ENCODE peak calls at places on chromosomes 5 and 9, in ten cellular contexts. V is kidney, X is Peyer's patch, S is WERI-Rb-1, T is pancreas, A is AG04450, H is tibial artery, N is suprapubic skin, W is adrenal gland, R is neural progenitor cell. Z is an unnamed sample.

GRCh38 chr5:31328031-31328430 is 134.5 kb downstream of the CDH6 start:
- DNase-seq in V (no peak), X (no peak), S (no peak), T (no peak), A (no peak), H (no peak), N (no peak), W (no peak), R (no peak), Z (no peak)

GRCh38 chr5:111142932-111143331 is 50.8 kb downstream of the WDR36 start:
- DNase-seq in V (no peak), X (no peak), S (no peak), T (no peak), A (no peak), H (no peak), N (no peak), W (no peak), R (no peak), Z (no peak)

GRCh38 chr9:20722221-20722620 is 38.2 kb downstream of the FOCAD start:
- DNase-seq in V (no peak), X (no peak), S (no peak), T (no peak), A (no peak), H (no peak), N (no peak), W (no peak), R (no peak), Z (no peak)

GRCh38 chr9:4137234-4137633 is 162.6 kb downstream of the GLIS3 start:
- DNase-seq in V (no peak), X (no peak), S (no peak), T (no peak), A (peak; percentile 88), H (no peak), N (no peak), W (no peak), R (no peak), Z (no peak)

GRCh38 chr9:11269036-11269435 is 656.2 kb upstream of the PTPRD start:
- DNase-seq in V (no peak), X (no peak), S (no peak), T (no peak), A (no peak), H (no peak), N (no peak), W (no peak), R (peak; percentile 31), Z (no peak)

GRCh38 chr5:50888754-50889153 is 222.3 kb downstream of the PARP8 start:
- DNase-seq in V (no peak), X (no peak), S (no peak), T (no peak), A (no peak), H (no peak), N (no peak), W (no peak), R (no peak), Z (no peak)

GRCh38 chr9:27487927-27488326 is 36.2 kb upstream of the IFNK start:
- DNase-seq in V (no peak), X (no peak), S (no peak), T (no peak), A (no peak), H (no peak), N (no peak), W (no peak), R (no peak), Z (no peak)

GRCh38 chr9:107397076-107398049 is 92.2 kb downstream of the KLF4 start:
- DNase-seq in V (no peak), X (no peak), S (no peak), T (no peak), A (no peak), H (peak; percentile 26), N (no peak), W (no peak), R (no peak), Z (no peak)

GRCh38 chr5:1103505-1104326 is 8.1 kb downstream of the SLC12A7 start:
- DNase-seq in V (peak; percentile 96), X (peak; percentile 85), S (no peak), T (peak; percentile 72), A (no peak), H (peak; percentile 68), N (no peak), W (peak; percentile 67), R (no peak), Z (no peak)

GRCh38 chr5:150137168-150137957 is 18.3 kb downstream of the PDGFRB start:
- DNase-seq in V (peak; percentile 61), X (no peak), S (no peak), T (no peak), A (no peak), H (no peak), N (no peak), W (no peak), R (no peak), Z (no peak)

GRCh38 chr5:178356459-178356872 is 123.9 kb upstream of the PHYKPL start:
- DNase-seq in V (peak; percentile 76), X (no peak), S (no peak), T (no peak), A (no peak), H (no peak), N (no peak), W (no peak), R (peak; percentile 79), Z (no peak)

GRCh38 chr5:181181650-181182565 is 23.1 kb downstream of the TRIM7 start:
- DNase-seq in V (no peak), X (peak; percentile 73), S (peak; percentile 68), T (peak; percentile 60), A (no peak), H (peak; percentile 58), N (no peak), W (no peak), R (peak; percentile 87), Z (peak; percentile 81)

GRCh38 chr5:10675177-10675700 is 85.8 kb downstream of the DAP start:
- DNase-seq in V (no peak), X (no peak), S (peak; percentile 73), T (no peak), A (no peak), H (no peak), N (no peak), W (no peak), R (no peak), Z (no peak)

GRCh38 chr5:163578652-163579051 is 73.2 kb downstream of the MAT2B start:
- DNase-seq in V (no peak), X (no peak), S (no peak), T (no peak), A (no peak), H (no peak), N (no peak), W (no peak), R (no peak), Z (no peak)
- H3K27ac ChIP-seq in V (no peak overlapping the region), X (no peak overlapping the region), S (no peak overlapping the region), T (no peak overlapping the region), A (no peak overlapping the region), H (no peak overlapping the region), N (no peak overlapping the region), W (no peak overlapping the region), R (no peak overlapping the region), Z (no peak overlapping the region)

GRCh38 chr5:8685704-8686103 is 816.8 kb downstream of the MTRR start:
- DNase-seq in V (no peak), X (no peak), S (peak; percentile 21), T (no peak), A (no peak), H (no peak), N (no peak), W (no peak), R (peak; percentile 7), Z (no peak)
- TF ChIP-seq CTCF in V (no peak), X (no peak), S (peak; percentile 35), T (no peak), A (no peak), H (no peak), N (no peak), W (no peak), R (peak; percentile 15), Z (peak; percentile 32)

DNA sequence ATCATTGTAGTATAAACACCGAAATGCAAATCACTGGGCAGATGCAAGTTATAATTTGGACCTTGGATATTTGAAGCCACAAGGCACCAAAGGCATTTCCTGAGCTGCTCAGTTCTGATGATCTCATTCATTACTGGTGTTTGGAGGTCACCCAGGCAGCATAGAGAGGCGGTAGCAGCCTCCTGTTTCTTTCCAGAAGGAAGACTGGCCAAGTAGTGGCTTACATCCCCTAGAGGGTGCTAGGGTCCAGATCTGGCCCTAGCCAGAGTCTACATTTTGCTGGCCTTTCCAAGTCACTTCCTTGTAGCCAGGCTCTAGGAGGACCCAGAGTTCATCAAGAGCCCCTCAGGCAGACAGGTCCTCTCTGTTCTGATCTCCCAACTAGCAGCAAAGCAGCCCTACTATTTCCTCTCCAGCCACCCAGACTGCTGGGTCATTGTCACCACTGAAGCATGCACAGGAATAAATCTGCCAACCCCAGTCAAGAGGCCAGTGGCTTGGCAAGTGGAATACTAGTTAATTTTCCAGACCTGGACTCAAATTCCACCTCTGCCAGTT is 33.4 kb upstream of the TTC1 start:
- DNase-seq in V (no peak), X (no peak), S (peak; percentile 53), T (no peak), A (peak; percentile 91), H (no peak), N (no peak), W (no peak), R (no peak), Z (peak; percentile 82)
- H3K4me3 ChIP-seq in V (no peak overlapping the region), X (no peak overlapping the region), S (no peak overlapping the region), T (no peak overlapping the region), A (no peak overlapping the region), H (no peak overlapping the region), N (no peak overlapping the region), W (no peak overlapping the region), R (no peak overlapping the region), Z (no peak overlapping the region)

GRCh38 chr5:80094339-80094738 is 59.2 kb downstream of the THBS4 start:
- DNase-seq in V (no peak), X (no peak), S (no peak), T (no peak), A (no peak), H (no peak), N (no peak), W (no peak), R (no peak), Z (no peak)

GRCh38 chr5:80097516-80097915 is 62.4 kb downstream of the THBS4 start:
- DNase-seq in V (no peak), X (no peak), S (no peak), T (no peak), A (no peak), H (no peak), N (no peak), W (no peak), R (peak; percentile 92), Z (no peak)

GRCh38 chr5:80090884-80091166 is 55.7 kb downstream of the THBS4 start:
- DNase-seq in V (no peak), X (no peak), S (no peak), T (no peak), A (no peak), H (no peak), N (no peak), W (no peak), R (no peak), Z (no peak)

GRCh38 chr5:80092521-80093107 is 57.5 kb downstream of the THBS4 start:
- DNase-seq in V (no peak), X (no peak), S (no peak), T (no peak), A (no peak), H (no peak), N (no peak), W (no peak), R (no peak), Z (no peak)

GRCh38 chr5:80093796-80094195 is 58.6 kb downstream of the THBS4 start:
- DNase-seq in V (no peak), X (no peak), S (no peak), T (no peak), A (no peak), H (no peak), N (no peak), W (no peak), R (peak; percentile 91), Z (no peak)
- H3K27ac ChIP-seq in V (no peak overlapping the region), X (no peak overlapping the region), S (no peak overlapping the region), T (peak overlapping the region; percentile 47), A (no peak overlapping the region), H (no peak overlapping the region), N (no peak overlapping the region), W (no peak overlapping the region), R (peak overlapping the region; percentile 97), Z (no peak overlapping the region)

Z was measured in ascending aorta.